ENCODE peak calls at places on chromosomes 5 and 9, in five cellular contexts. A is upper lobe of left lung, N is HepG2, D is Panc1, F is K562. B is an unnamed sample.

GRCh38 chr5:140205952-140206351 is 31.0 kb downstream of the CYSTM1 start:
- ATAC-seq in A (no peak), N (no peak), D (no peak), F (peak; percentile 72), B (no peak)

GRCh38 chr5:120942551-120942950 is 478.5 kb downstream of the PRR16 start:
- ATAC-seq in A (no peak), N (no peak), D (no peak), F (no peak), B (no peak)

GRCh38 chr5:62395210-62395950 is 8.3 kb downstream of the DIMT1 start:
- ATAC-seq in A (no peak), N (no peak), D (no peak), F (no peak), B (no peak)

GRCh38 chr5:147690595-147690994 is 91.9 kb downstream of the JAKMIP2 start:
- ATAC-seq in A (no peak), N (peak; percentile 83), D (no peak), F (no peak), B (no peak)

GRCh38 chr9:133189826-133190225 is 19.2 kb downstream of the OBP2B start:
- ATAC-seq in A (no peak), N (no peak), D (no peak), F (no peak), B (no peak)

GRCh38 chr9:116701940-116702642 is 15.0 kb downstream of the TRIM32 start:
- ATAC-seq in A (no peak), N (no peak), D (no peak), F (no peak), B (no peak)

GRCh38 chr9:9750719-9751118 is 862.1 kb downstream of the PTPRD start:
- ATAC-seq in A (no peak), N (no peak), D (no peak), F (no peak), B (no peak)

GRCh38 chr9:93230601-93231000 is 46.7 kb downstream of the WNK2 start:
- ATAC-seq in A (no peak), N (no peak), D (no peak), F (no peak), B (no peak)

GRCh38 chr9:35726876-35727438 is 5.0 kb downstream of the TLN1 start:
- ATAC-seq in A (no peak), N (peak; percentile 5), D (no peak), F (no peak), B (peak; percentile 60)

GRCh38 chr5:73236541-73237128 is 63.6 kb downstream of the TMEM174 start:
- ATAC-seq in A (no peak), N (no peak), D (no peak), F (no peak), B (no peak)

GRCh38 chr9:70455993-70456704 is 41.7 kb upstream of the KLF9 start:
- ATAC-seq in A (no peak), N (peak; percentile 27), D (no peak), F (no peak), B (no peak)

GRCh38 chr9:9961934-9962333 is 650.9 kb downstream of the PTPRD start:
- ATAC-seq in A (no peak), N (no peak), D (no peak), F (no peak), B (no peak)

GRCh38 chr9:91967259-91967658 is 17.2 kb upstream of the ROR2 start:
- ATAC-seq in A (no peak), N (no peak), D (no peak), F (no peak), B (no peak)

GRCh38 chr5:156326718-156327259 is at the start of gene SGCD:
- ATAC-seq in A (peak; percentile 95), N (peak; percentile 49), D (peak; percentile 65), F (no peak), B (peak; percentile 92)

GRCh38 chr5:175847503-175847902 is 23.9 kb upstream of the CPLX2 start:
- ATAC-seq in A (no peak), N (peak; percentile 75), D (peak; percentile 54), F (peak; percentile 77), B (no peak)

GRCh38 chr5:32278403-32278802 is 34.3 kb downstream of the MTMR12 start:
- ATAC-seq in A (no peak), N (no peak), D (no peak), F (peak; percentile 61), B (no peak)

GRCh38 chr9:27701029-27701428 is 127.7 kb upstream of the C9orf72 start:
- ATAC-seq in A (peak; percentile 82), N (no peak), D (no peak), F (no peak), B (peak; percentile 54)

GRCh38 chr9:34578241-34579096 is 11.1 kb downstream of the CNTFR start:
- ATAC-seq in A (peak; percentile 55), N (no peak), D (no peak), F (peak; percentile 41), B (no peak)

GRCh38 chr9:105128908-105129307 is 115.5 kb upstream of the SLC44A1 start:
- ATAC-seq in A (no peak), N (peak; percentile 64), D (no peak), F (no peak), B (no peak)

GRCh38 chr5:95925345-95925744 is 36.3 kb downstream of the ELL2 start:
- ATAC-seq in A (no peak), N (peak; percentile 18), D (no peak), F (peak; percentile 10), B (no peak)

GRCh38 chr9:104748359-104749031 is 1.0 kb downstream of the NIPSNAP3A start:
- ATAC-seq in A (peak; percentile 38), N (peak; percentile 16), D (no peak), F (peak; percentile 12), B (no peak)

DNA sequence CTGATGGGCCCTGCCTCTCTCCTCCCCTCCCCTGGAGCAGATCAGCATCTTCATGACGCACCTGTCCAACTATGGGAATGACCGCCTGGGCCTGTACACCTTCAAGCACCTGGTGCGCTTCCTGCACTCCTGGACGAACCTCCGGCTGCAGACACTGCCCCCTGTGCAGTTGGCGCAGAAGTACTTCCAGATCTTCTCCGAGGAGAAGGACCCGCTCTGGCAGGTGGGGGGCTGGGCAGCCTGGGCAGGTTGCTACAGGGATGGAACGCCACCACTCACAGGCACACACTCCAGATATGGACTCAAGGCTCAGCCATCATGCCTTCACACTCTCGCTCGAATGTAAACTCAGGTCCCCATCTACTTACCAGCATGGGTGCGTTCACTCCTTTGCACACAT is 32.1 kb downstream of the NDST1 start:
- ATAC-seq in A (no peak), N (no peak), D (no peak), F (no peak), B (no peak)
- TF ChIP-seq POLR2AphosphoS5 in A (no peak), N (no peak), D (no peak), F (no peak), B (no peak)

DNA sequence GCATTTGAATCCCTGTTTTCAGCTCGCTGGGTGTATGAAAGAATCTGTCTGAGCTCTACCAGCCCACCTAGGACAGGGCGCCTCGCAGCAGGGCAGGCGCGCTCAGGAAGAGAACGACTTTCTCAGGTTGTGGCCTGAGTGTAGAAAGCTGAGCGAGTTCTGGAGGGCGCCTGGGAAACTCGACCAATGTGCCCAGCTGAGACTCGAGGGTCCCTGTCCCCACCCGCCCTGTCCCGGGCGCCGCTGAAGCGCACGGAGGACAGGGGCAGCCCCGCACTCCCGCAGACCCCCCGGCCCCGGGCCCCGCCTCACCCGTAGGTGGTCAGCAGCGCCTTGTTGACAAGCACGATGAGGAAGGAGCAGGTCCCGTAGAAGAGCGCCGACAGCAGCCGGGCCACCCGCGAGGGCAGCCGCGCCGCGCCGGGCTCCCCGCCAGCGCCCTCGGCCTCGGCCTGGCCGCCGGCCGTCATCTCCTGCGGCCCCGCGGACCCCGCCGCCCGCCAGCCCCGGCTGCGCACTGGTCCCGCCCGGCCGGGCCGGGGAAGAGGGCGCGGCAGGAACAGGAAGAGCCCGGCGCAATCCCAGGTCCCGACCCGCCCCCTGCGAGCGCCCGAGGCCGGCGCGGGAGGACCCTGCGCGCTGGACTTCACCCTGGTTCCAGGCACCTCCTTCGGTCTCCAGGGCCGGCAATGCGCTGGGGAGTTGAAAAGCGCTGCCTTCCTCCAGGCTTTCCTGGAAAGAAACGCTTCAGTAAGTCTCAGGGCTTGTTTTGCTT is at the start of gene SLC35D2:
- ATAC-seq in A (peak; percentile 97), N (peak; percentile 93), D (peak; percentile 97), F (peak; percentile 92), B (peak; percentile 95)
- TF ChIP-seq POLR2AphosphoS5 in A (peak; percentile 22), N (peak; percentile 82), D (peak; percentile 48), F (no peak), B (no peak)

DNA sequence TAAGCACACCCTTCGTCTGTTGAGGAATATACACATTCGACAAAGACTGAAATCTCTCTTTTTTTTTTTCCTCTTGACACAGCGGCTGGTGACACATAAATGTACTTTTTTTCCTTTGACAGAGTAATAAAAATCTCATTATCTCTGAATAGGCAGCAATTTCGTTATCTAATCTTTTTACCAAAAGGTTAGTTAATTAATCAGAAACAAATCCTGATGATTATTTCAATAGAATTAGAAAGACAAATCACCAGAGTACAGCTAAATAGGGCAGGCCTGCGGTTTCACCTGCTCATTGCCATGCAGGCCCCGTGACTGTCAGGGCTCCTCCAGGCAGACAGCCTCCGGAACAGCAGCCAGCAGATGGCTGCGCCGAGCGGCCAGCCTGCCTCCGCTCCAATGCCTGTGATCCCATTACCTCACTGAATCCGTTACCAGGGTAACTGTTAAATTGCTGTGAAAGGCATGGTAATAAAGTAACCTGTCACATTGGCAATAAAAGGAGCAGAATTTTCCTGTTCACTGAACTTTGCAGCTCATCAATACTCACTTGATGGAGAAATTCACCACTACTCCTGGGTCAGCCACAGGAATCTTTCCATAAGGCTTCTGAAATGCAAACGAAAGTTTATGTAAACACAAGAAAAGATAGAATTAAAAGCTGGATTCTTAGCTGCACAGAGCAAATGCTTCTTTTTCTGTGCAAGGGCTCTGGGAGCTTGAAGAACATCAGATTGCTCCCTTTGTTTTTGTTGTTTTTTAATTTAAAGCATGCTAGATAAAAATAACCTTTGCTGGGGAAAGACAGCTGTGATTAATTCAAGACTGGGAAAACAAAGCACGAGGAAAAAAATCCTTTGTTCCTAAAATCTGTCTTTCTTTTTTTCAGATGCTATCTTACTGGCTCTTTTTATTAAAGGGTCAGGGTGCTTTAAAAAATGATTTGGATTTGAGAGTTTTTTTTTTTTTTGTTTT is 666.4 kb upstream of the ZNF608 start:
- ATAC-seq in A (peak; percentile 83), N (peak; percentile 95), D (peak; percentile 80), F (no peak), B (peak; percentile 82)
- TF ChIP-seq POLR2AphosphoS5 in A (no peak), N (no peak), D (no peak), F (no peak), B (no peak)

GRCh38 chr9:19229725-19230355 is 653 bp upstream of the DENND4C start:
- ATAC-seq in A (peak; percentile 59), N (peak; percentile 79), D (peak; percentile 83), F (peak; percentile 67), B (peak; percentile 72)
- TF ChIP-seq POLR2AphosphoS5 in A (no peak), N (peak; percentile 76), D (no peak), F (no peak), B (no peak)

GRCh38 chr5:98836175-98836574 is 62.7 kb downstream of the RGMB start:
- ATAC-seq in A (no peak), N (no peak), D (no peak), F (no peak), B (no peak)
- TF ChIP-seq POLR2AphosphoS5 in A (no peak), N (no peak), D (no peak), F (no peak), B (no peak)

B was measured in gastroesophageal sphincter.